ENCODE peak calls at places on chromosomes 3 and 15, in nine cellular contexts. R, Z, G, J, W, K, N, I and Q are unnamed samples.

GRCh38 chr15:42331235-42331634 is 28.1 kb upstream of the CAPN3 start:
- DNase-seq in R (no peak), Z (no peak), G (no peak), J (no peak), W (no peak), K (no peak), N (no peak), I (no peak), Q (no peak)

GRCh38 chr3:85801955-85802354 is 843.2 kb downstream of the CADM2 start:
- DNase-seq in R (peak; percentile 30), Z (peak; percentile 80), G (peak; percentile 3), J (peak; percentile 70), W (no peak), K (no peak), N (peak; percentile 11), I (peak; percentile 48), Q (no peak)

GRCh38 chr3:151593923-151594322 is 133.1 kb upstream of the IGSF10 start:
- DNase-seq in R (no peak), Z (peak; percentile 17), G (no peak), J (no peak), W (no peak), K (no peak), N (no peak), I (no peak), Q (peak; percentile 68)

GRCh38 chr15:38275951-38276350 is 23.3 kb downstream of the SPRED1 start:
- DNase-seq in R (no peak), Z (peak; percentile 42), G (no peak), J (no peak), W (no peak), K (no peak), N (no peak), I (no peak), Q (peak; percentile 42)

GRCh38 chr3:114299421-114299820 is 5.6 kb downstream of the TIGIT start:
- DNase-seq in R (peak; percentile 11), Z (peak; percentile 42), G (no peak), J (peak; percentile 51), W (peak; percentile 37), K (no peak), N (peak; percentile 57), I (peak; percentile 52), Q (peak; percentile 36)

GRCh38 chr15:67508367-67508766 is 12.6 kb upstream of the C15orf61 start:
- DNase-seq in R (no peak), Z (no peak), G (no peak), J (no peak), W (no peak), K (no peak), N (no peak), I (no peak), Q (no peak)

GRCh38 chr15:39728844-39729243 is 53.8 kb downstream of the FSIP1 start:
- DNase-seq in R (no peak), Z (no peak), G (no peak), J (no peak), W (no peak), K (no peak), N (no peak), I (no peak), Q (no peak)

GRCh38 chr3:100982710-100983109 is 10.5 kb downstream of the ABI3BP start:
- DNase-seq in R (no peak), Z (no peak), G (no peak), J (peak; percentile 8), W (no peak), K (no peak), N (no peak), I (no peak), Q (peak; percentile 56)

GRCh38 chr3:64343692-64344440 is 118.6 kb upstream of the PRICKLE2 start:
- DNase-seq in R (no peak), Z (no peak), G (no peak), J (no peak), W (no peak), K (no peak), N (peak; percentile 50), I (no peak), Q (peak; percentile 89)

GRCh38 chr3:65953881-65954733 is 84.6 kb downstream of the MAGI1 start:
- DNase-seq in R (peak; percentile 53), Z (peak; percentile 8), G (no peak), J (peak; percentile 20), W (no peak), K (no peak), N (no peak), I (no peak), Q (no peak)

GRCh38 chr15:70025413-70026296 is 72.1 kb downstream of the TLE3 start:
- DNase-seq in R (no peak), Z (no peak), G (no peak), J (no peak), W (no peak), K (no peak), N (no peak), I (no peak), Q (peak; percentile 73)

GRCh38 chr15:70020229-70020628 is 77.5 kb downstream of the TLE3 start:
- DNase-seq in R (no peak), Z (no peak), G (no peak), J (no peak), W (no peak), K (no peak), N (no peak), I (no peak), Q (no peak)

GRCh38 chr15:70023769-70024491 is 73.8 kb downstream of the TLE3 start:
- DNase-seq in R (no peak), Z (peak; percentile 37), G (no peak), J (no peak), W (no peak), K (no peak), N (no peak), I (no peak), Q (peak; percentile 89)

GRCh38 chr15:70024521-70024920 is 73.2 kb downstream of the TLE3 start:
- DNase-seq in R (no peak), Z (no peak), G (no peak), J (peak; percentile 34), W (no peak), K (no peak), N (no peak), I (no peak), Q (no peak)

DNA sequence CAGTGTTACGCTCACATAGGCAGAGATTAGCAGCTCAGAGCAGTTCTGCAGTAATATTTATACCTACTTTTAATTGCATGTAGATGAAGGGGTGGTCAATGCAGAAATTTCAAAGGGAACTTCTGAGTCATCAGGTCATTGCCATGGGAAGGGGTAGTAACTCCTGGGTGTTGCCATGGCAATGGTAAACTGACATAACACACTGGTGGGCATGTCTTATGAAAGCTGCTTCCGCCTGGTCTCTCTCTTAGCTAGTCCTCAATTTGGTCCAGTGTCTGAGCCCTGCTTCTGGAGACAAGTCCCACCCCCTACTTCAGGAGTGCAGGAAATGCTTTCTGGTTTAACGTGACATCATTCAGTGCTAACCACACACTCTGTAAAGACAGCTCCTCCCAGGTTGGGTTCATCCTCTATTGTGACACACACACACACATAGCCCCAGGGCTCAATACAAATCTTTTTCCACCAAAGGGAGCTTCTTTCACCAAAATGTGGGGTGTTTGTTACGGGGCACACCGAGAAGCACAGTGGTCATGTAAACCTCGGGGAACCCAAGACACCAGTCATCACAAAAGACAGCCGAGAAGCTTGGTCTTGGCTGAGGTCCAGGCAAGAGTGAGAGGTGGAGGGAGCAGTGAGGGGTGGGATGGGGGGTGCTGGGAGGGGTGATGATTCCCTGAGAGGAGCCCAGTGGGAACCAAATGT is 74.5 kb downstream of the TLE3 start:
- DNase-seq in R (peak; percentile 22), Z (peak; percentile 75), G (peak; percentile 53), J (no peak), W (peak; percentile 15), K (peak; percentile 86), N (no peak), I (no peak), Q (peak; percentile 97)
- H3K4me3 ChIP-seq in R (no peak overlapping the region), Z (peak overlapping the region; percentile 32), G (no peak overlapping the region), J (no peak overlapping the region), W (no peak overlapping the region), K (no peak overlapping the region), N (no peak overlapping the region), I (no peak overlapping the region), Q (peak overlapping the region; percentile 4)

GRCh38 chr3:9909221-9910013 is 6.8 kb downstream of the IL17RE start:
- DNase-seq in R (no peak), Z (no peak), G (no peak), J (no peak), W (no peak), K (no peak), N (no peak), I (no peak), Q (peak; percentile 36)
- TF ChIP-seq EZH2phosphoT487 in R (no peak), Z (no peak), G (no peak), J (no peak), W (no peak), K (no peak), N (no peak), I (no peak), Q (no peak)

DNA sequence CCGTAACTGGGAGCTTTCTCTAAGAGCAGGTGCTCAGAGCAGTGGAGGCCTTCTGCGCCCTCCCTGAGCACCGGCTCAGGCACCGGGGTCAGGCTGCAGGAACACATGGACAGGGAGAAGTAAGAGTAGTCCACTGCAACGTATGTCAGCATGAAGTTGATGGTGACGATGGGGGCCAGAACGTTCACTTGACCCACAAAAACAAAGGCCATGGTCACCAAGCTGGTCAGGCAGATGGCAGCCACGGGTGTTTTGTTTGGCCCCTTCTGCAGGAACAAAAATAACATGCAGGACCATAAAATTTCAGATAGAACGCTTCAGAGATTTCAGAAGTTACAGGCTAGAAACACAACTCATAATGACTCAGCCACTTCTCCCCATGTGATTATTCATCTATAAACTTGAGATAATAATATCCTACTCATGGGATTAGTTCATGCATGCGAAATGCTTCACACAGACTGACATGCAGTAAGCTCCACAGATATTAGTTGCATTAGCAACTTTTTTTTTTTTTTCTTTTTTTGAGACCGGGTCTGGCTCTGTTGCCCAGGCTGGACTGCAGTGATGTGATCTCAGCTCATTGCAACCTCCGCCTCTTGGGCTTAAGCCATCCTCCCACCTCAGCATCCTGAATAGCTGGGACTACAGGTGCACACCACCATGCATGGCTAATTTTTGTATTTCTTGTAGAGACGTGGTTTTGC is 52.2 kb upstream of the HEG1 start:
- DNase-seq in R (no peak), Z (peak; percentile 69), G (no peak), J (no peak), W (no peak), K (no peak), N (no peak), I (no peak), Q (peak; percentile 91)
- H3K4me3 ChIP-seq in R (no peak overlapping the region), Z (no peak overlapping the region), G (no peak overlapping the region), J (no peak overlapping the region), W (no peak overlapping the region), K (no peak overlapping the region), N (no peak overlapping the region), I (no peak overlapping the region), Q (no peak overlapping the region)

GRCh38 chr15:93042211-93042610 is 46.8 kb downstream of the RGMA start:
- DNase-seq in R (no peak), Z (no peak), G (no peak), J (no peak), W (no peak), K (no peak), N (no peak), I (no peak), Q (no peak)

GRCh38 chr15:93041159-93041547 is 47.9 kb downstream of the RGMA start:
- DNase-seq in R (no peak), Z (no peak), G (no peak), J (no peak), W (no peak), K (no peak), N (no peak), I (no peak), Q (no peak)

GRCh38 chr15:93044301-93045190 is 44.5 kb downstream of the RGMA start:
- DNase-seq in R (no peak), Z (no peak), G (no peak), J (no peak), W (no peak), K (no peak), N (no peak), I (no peak), Q (no peak)

GRCh38 chr15:93043621-93044300 is 45.2 kb downstream of the RGMA start:
- DNase-seq in R (no peak), Z (no peak), G (no peak), J (no peak), W (no peak), K (no peak), N (no peak), I (no peak), Q (no peak)

GRCh38 chr15:93042691-93043378 is 46.2 kb downstream of the RGMA start:
- DNase-seq in R (no peak), Z (no peak), G (no peak), J (no peak), W (no peak), K (no peak), N (no peak), I (no peak), Q (no peak)
- TF ChIP-seq EZH2phosphoT487 in R (no peak), Z (no peak), G (no peak), J (no peak), W (no peak), K (no peak), N (no peak), I (no peak), Q (no peak)